ENCODE peak calls at places on chromosomes 5 and 9, in seven cellular contexts. D is cardiac muscle cell; G is PC-9; A is tibial artery; O is heart right ventricle; L is CD8-positive, alpha-beta T cell; J is testis. H is an unnamed sample.

GRCh38 chr9:93212409-93212808 is 28.5 kb downstream of the WNK2 start:
- DNase-seq in D (no peak), O (no peak), G (no peak), J (no peak), A (no peak), L (no peak), H (no peak)

GRCh38 chr9:127611796-127612790 is at the start of gene STXBP1:
- DNase-seq in J (peak; percentile 92), O (peak; percentile 93), G (no peak), D (peak; percentile 96), A (peak; percentile 92), L (peak; percentile 82), H (peak; percentile 96)

GRCh38 chr9:133972041-133972970 is 19.8 kb downstream of the VAV2 start:
- DNase-seq in G (peak; percentile 64), D (no peak), O (peak; percentile 7), A (no peak), J (no peak), L (no peak), H (peak; percentile 55)

GRCh38 chr9:81411961-81412360 is 277.4 kb downstream of the TLE1 start:
- DNase-seq in J (no peak), A (no peak), G (no peak), L (no peak), O (no peak), D (no peak), H (no peak)

GRCh38 chr5:151569132-151570046 is 21.7 kb downstream of the FAT2 start:
- DNase-seq in G (no peak), O (no peak), A (no peak), D (no peak), L (no peak), J (no peak), H (no peak)

GRCh38 chr9:33817327-33818166 is 587 bp downstream of the UBE2R2 start:
- DNase-seq in G (peak; percentile 55), D (peak; percentile 77), L (peak; percentile 38), A (peak; percentile 78), O (peak; percentile 56), J (peak; percentile 52), H (no peak)

GRCh38 chr5:78979899-78980298 is 5.2 kb downstream of the ARSB start:
- DNase-seq in J (no peak), O (no peak), A (no peak), G (peak; percentile 56), D (no peak), L (no peak), H (no peak)

GRCh38 chr9:34518896-34519295 is 3.9 kb downstream of the ENHO start:
- DNase-seq in D (no peak), A (peak; percentile 17), J (no peak), G (no peak), L (no peak), O (no peak), H (no peak)

DNA sequence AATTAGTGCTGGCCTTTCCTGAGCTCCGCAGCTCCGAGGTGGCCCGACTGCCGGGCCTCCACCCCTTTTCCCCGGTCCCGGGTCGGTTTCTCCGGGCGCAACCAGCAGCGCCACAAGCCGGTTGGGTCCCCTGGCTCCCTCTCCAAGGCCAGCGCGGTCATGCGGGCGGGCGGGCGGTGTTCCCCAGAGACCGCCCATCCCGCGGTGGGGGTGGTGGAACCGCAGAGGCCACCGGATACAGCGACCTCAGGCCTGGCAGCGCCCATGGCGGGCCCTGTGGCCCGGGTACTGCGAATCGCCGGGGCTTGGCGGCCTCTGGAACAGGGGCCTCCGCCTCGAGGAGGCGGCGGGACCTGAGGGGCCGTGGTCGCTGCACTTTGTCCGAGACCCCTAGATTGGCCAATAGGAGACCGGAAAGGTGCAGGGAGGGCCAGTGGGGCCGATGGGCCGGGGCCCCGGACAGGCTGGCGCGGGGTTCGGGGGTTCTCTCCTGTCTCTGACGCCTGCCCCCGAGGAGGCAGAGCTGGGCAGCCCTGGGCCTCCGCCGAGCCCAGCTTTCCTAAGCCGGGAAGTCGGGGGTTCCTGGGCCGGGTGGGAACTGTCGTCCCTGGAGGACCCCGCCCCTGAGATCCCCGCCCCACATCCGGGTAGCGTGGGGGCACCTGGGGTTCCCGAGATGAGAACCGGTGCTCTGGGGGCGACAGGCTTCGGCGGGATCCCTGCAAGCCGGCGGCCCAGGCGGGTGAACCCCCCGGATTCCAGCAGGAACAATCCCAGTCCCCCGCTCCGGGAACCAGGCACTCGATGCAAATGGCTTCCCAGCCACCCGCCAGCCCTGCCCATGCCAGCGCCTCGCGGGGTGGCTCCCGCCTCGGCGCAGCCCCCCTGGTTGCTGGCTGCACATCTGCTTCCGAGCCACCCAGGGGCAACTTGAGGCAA is 293.9 kb downstream of the ZSWIM6 start:
- DNase-seq in G (no peak), D (peak; percentile 69), J (peak; percentile 88), O (peak; percentile 84), A (peak; percentile 87), L (peak; percentile 7), H (peak; percentile 88)
- H3K27me3 ChIP-seq in G (no peaks in the 10 kb centered on the region), D (peaks cover 10% of the 10 kb centered on the region), J (no peaks in the 10 kb centered on the region), O (no peaks in the 10 kb centered on the region), A (no peaks in the 10 kb centered on the region), L (peaks cover 5% of the 10 kb centered on the region), H (no peaks in the 10 kb centered on the region)

DNA sequence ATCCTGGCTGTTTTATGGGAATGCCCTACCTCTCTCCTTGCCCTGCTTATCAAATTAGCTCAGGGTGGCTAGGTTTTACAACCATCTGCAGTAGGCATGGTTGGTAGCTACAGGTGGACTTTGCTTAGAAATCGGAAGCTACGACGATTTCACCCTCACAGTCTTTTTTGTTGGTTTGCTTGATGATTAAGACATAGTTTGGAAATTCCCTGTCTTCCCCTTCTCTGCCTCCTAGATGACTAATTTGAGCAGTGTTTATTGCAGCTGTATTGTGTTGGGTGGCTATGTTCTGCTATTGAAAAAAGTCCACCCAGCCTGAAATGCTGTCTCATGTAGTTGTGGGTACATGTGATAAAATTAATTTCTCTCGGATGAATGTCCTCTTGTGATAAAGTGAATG is 37.1 kb upstream of the FYB1 start:
- DNase-seq in G (peak; percentile 80), J (no peak), O (no peak), A (no peak), D (no peak), L (no peak), H (no peak)
- H3K27me3 ChIP-seq in G (no peaks in the 10 kb centered on the region), J (no peaks in the 10 kb centered on the region), O (no peaks in the 10 kb centered on the region), A (no peaks in the 10 kb centered on the region), D (no peaks in the 10 kb centered on the region), L (no peaks in the 10 kb centered on the region), H (no peaks in the 10 kb centered on the region)

DNA sequence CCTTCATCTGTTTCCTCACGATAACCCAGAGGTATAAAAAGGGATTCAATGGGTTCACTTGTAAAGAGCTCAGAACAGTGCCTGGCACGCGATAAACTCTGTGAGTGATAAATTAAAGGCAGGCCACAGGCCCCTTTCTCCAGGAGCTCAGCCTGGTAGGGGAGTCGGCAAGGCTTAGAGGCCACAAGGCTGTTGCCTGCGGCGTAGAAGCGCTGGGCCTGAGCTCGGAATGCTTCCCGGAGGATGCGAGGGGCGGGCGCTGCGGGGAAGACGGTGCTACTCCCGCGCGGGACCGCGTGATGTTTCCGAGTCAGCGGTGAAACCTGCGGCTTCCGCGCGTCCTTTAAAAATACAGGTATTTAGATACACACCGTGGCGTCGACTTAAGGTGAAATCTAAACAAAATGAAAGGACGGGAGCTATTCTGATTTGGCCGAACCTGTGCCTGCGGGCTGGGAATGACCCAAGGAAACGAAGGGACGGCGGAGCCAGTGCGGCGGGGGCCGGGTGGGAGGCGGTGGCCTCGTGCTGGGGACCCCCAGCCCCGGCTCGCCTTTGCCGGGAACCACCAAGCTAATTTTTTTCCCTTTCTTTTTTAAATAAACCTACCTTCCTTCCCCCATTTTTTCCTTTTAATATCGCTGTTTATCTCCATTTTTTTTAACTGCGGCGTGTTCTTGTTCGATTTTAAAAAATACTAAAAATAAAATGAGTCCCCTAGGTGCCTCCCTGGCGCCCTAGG is 6.2 kb downstream of the NKX2-5 start:
- DNase-seq in J (peak; percentile 43), D (peak; percentile 61), O (peak; percentile 33), L (no peak), A (peak; percentile 54), G (no peak), H (no peak)
- H3K27me3 ChIP-seq in J (no peaks in the 10 kb centered on the region), D (no peaks in the 10 kb centered on the region), O (peaks cover 60% of the 10 kb centered on the region), L (peaks cover 18% of the 10 kb centered on the region), A (peaks cover 3% of the 10 kb centered on the region), G (peaks cover 6% of the 10 kb centered on the region), H (no peaks in the 10 kb centered on the region)

GRCh38 chr9:135091545-135091944 is 4.1 kb downstream of the OLFM1 start:
- DNase-seq in J (no peak), L (no peak), G (no peak), A (no peak), D (no peak), O (no peak), H (no peak)
- H3K27me3 ChIP-seq in J (no peaks in the 10 kb centered on the region), L (no peaks in the 10 kb centered on the region), G (peaks cover 69% of the 10 kb centered on the region), A (no peaks in the 10 kb centered on the region), D (peaks cover 38% of the 10 kb centered on the region), O (peaks cover 30% of the 10 kb centered on the region), H (no peaks in the 10 kb centered on the region)

GRCh38 chr5:74322944-74323343 is 317.6 kb downstream of the ENC1 start:
- DNase-seq in O (no peak), A (no peak), G (no peak), J (no peak), L (no peak), D (no peak), H (no peak)

GRCh38 chr5:74324556-74324955 is 316.0 kb downstream of the ENC1 start:
- DNase-seq in L (no peak), J (no peak), A (no peak), O (no peak), D (no peak), G (no peak), H (no peak)

GRCh38 chr5:74316064-74316586 is 324.4 kb downstream of the ENC1 start:
- DNase-seq in J (no peak), D (no peak), O (no peak), L (no peak), A (peak; percentile 75), G (peak; percentile 98), H (peak; percentile 88)

GRCh38 chr5:74318985-74319563 is 321.5 kb downstream of the ENC1 start:
- DNase-seq in O (no peak), A (no peak), D (no peak), L (no peak), G (peak; percentile 82), J (no peak), H (no peak)

DNA sequence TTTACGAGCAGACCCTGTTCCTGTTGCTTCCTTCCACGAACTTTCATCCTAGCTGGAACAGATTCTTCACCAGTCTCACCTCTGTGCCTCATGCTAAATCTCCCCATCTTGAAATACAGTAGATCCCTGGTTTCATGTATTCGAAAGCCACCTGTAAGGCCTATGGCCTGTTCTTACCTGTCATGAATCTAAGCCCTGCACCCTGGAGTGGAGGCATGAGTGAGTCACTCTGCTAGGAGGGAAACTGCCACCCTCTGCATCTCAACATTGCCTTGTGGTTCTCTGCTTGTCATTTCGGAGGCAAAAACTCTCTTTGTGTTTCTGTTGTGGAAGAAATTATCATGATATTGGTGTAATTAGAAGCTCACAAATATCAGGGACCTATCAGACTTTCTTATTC is 320.0 kb downstream of the ENC1 start:
- DNase-seq in D (no peak), J (no peak), L (no peak), A (no peak), O (no peak), G (no peak), H (no peak)
- H3K27me3 ChIP-seq in D (no peaks in the 10 kb centered on the region), J (no peaks in the 10 kb centered on the region), L (no peaks in the 10 kb centered on the region), A (no peaks in the 10 kb centered on the region), O (no peaks in the 10 kb centered on the region), G (no peaks in the 10 kb centered on the region), H (no peaks in the 10 kb centered on the region)

GRCh38 chr5:75862872-75863271 is 145.6 kb upstream of the POC5 start:
- DNase-seq in O (no peak), A (no peak), J (no peak), L (no peak), D (no peak), G (no peak), H (no peak)
- H3K27me3 ChIP-seq in O (no peaks in the 10 kb centered on the region), A (no peaks in the 10 kb centered on the region), J (no peaks in the 10 kb centered on the region), L (peaks cover 8% of the 10 kb centered on the region), D (no peaks in the 10 kb centered on the region), G (peaks cover 39% of the 10 kb centered on the region), H (no peaks in the 10 kb centered on the region)

GRCh38 chr9:130267930-130268329 is 2.4 kb downstream of the HMCN2 start:
- DNase-seq in L (no peak), A (peak; percentile 68), G (no peak), O (no peak), J (no peak), D (no peak), H (no peak)
- H3K27me3 ChIP-seq in L (peaks cover 12% of the 10 kb centered on the region), A (no peaks in the 10 kb centered on the region), G (peaks cover 37% of the 10 kb centered on the region), O (peaks cover 47% of the 10 kb centered on the region), J (no peaks in the 10 kb centered on the region), D (peaks cover 61% of the 10 kb centered on the region), H (no peaks in the 10 kb centered on the region)

H was measured in aorta.